ENCODE peak calls at places on chromosomes 16 and 17, in five cellular contexts. U, W, T, R and Y are unnamed samples.
A peak's percentile ranks its signal among the peaks of the same experiment; 100 is the strongest.

GRCh38 chr16:81442220-81442908 is 2.2 kb upstream of the CMIP start:
- DNase-seq in U (no peak), W (no peak), T (no peak), R (no peak), Y (no peak)

GRCh38 chr16:12519986-12520385 is 283.7 kb downstream of the CPPED1 start:
- DNase-seq in U (no peak), W (no peak), T (no peak), R (no peak), Y (no peak)

GRCh38 chr16:64089697-64090096 is 1032.2 kb downstream of the CDH11 start:
- DNase-seq in U (peak; percentile 50), W (peak; percentile 2), T (peak; percentile 66), R (peak; percentile 38), Y (peak; percentile 72)

GRCh38 chr17:69466905-69467630 is 52.6 kb downstream of the MAP2K6 start:
- DNase-seq in U (peak; percentile 12), W (no peak), T (peak; percentile 77), R (peak; percentile 22), Y (peak; percentile 99)

GRCh38 chr17:34797724-34798123 is 163.5 kb downstream of the CCT6B start:
- DNase-seq in U (peak; percentile 6), W (peak; percentile 42), T (peak; percentile 92), R (peak; percentile 47), Y (peak; percentile 91)

GRCh38 chr16:6926341-6926740 is 406.3 kb upstream of the RBFOX1 start:
- DNase-seq in U (no peak), W (no peak), T (no peak), R (no peak), Y (peak; percentile 73)

GRCh38 chr17:7004398-7005253 is 7.8 kb upstream of the RNASEK start:
- DNase-seq in U (peak; percentile 76), W (peak; percentile 69), T (peak; percentile 78), R (peak; percentile 74), Y (peak; percentile 82)

GRCh38 chr16:53695070-53695469 is 8.6 kb downstream of the RPGRIP1L start:
- DNase-seq in U (no peak), W (no peak), T (no peak), R (peak; percentile 93), Y (no peak)

GRCh38 chr17:46200200-46200599 is 7.0 kb upstream of the KANSL1 start:
- DNase-seq in U (no peak), W (no peak), T (no peak), R (no peak), Y (no peak)

GRCh38 chr16:85137323-85138072 is 25.2 kb upstream of the CIBAR2 start:
- DNase-seq in U (peak; percentile 87), W (peak; percentile 51), T (peak; percentile 25), R (peak; percentile 95), Y (no peak)

GRCh38 chr16:72094266-72094610 is 591 bp downstream of the DHX38 start:
- DNase-seq in U (no peak), W (peak; percentile 59), T (peak; percentile 62), R (peak; percentile 68), Y (peak; percentile 49)

GRCh38 chr16:138049-138417 is 440 bp downstream of the NPRL3 start:
- DNase-seq in U (no peak), W (peak; percentile 51), T (peak; percentile 81), R (peak; percentile 51), Y (peak; percentile 36)

GRCh38 chr16:12504312-12504711 is 299.4 kb downstream of the CPPED1 start:
- DNase-seq in U (no peak), W (no peak), T (no peak), R (no peak), Y (no peak)

GRCh38 chr17:48543854-48544355 is 1.0 kb downstream of the HOXB2 start:
- DNase-seq in U (no peak), W (no peak), T (no peak), R (no peak), Y (no peak)

GRCh38 chr16:23185661-23186060 is 3.1 kb downstream of the SCNN1G start:
- DNase-seq in U (no peak), W (no peak), T (no peak), R (no peak), Y (no peak)

GRCh38 chr17:7214300-7215135 is 5.1 kb downstream of the DLG4 start:
- DNase-seq in U (peak; percentile 95), W (peak; percentile 97), T (peak; percentile 100), R (peak; percentile 98), Y (peak; percentile 99)

GRCh38 chr16:27636453-27637200 is 86.7 kb downstream of the KATNIP start:
- DNase-seq in U (no peak), W (no peak), T (peak; percentile 21), R (no peak), Y (no peak)

GRCh38 chr17:63997341-63998048 is 656 bp upstream of the PRR29 start:
- DNase-seq in U (no peak), W (no peak), T (peak; percentile 1), R (peak; percentile 20), Y (peak; percentile 54)

GRCh38 chr16:80007216-80007615 is 406.7 kb upstream of the MAF start:
- DNase-seq in U (no peak), W (no peak), T (no peak), R (no peak), Y (no peak)

GRCh38 chr17:46868689-46869187 is 17.4 kb downstream of the WNT9B start:
- DNase-seq in U (no peak), W (no peak), T (no peak), R (peak; percentile 16), Y (no peak)

GRCh38 chr16:66606000-66606751 is 1.7 kb downstream of the CMTM3 start:
- DNase-seq in U (no peak), W (no peak), T (no peak), R (no peak), Y (no peak)

GRCh38 chr17:70848785-70849184 is 679.5 kb downstream of the KCNJ2 start:
- DNase-seq in U (no peak), W (no peak), T (no peak), R (peak; percentile 37), Y (no peak)

GRCh38 chr16:88454315-88455057 is 1.4 kb downstream of the ZFPM1 start:
- DNase-seq in U (no peak), W (no peak), T (peak; percentile 56), R (peak; percentile 30), Y (no peak)

GRCh38 chr17:43118679-43119615 is 6.2 kb downstream of the BRCA1 start:
- DNase-seq in U (peak; percentile 65), W (no peak), T (no peak), R (no peak), Y (no peak)

GRCh38 chr16:84277244-84277823 is 17.3 kb upstream of the WFDC1 start:
- DNase-seq in U (peak; percentile 51), W (peak; percentile 79), T (peak; percentile 84), R (peak; percentile 63), Y (peak; percentile 67)

GRCh38 chr17:60392845-60393702 is 1.1 kb upstream of the USP32 start:
- DNase-seq in U (peak; percentile 44), W (peak; percentile 61), T (peak; percentile 14), R (peak; percentile 70), Y (peak; percentile 33)

GRCh38 chr16:27495191-27495590 is 54.5 kb downstream of the GTF3C1 start:
- DNase-seq in U (no peak), W (no peak), T (no peak), R (peak; percentile 82), Y (no peak)

GRCh38 chr16:64180136-64180900 is 941.5 kb downstream of the CDH11 start:
- DNase-seq in U (no peak), W (no peak), T (no peak), R (no peak), Y (no peak)

GRCh38 chr16:29804455-29805231 is 1.7 kb upstream of the MAZ start:
- DNase-seq in U (no peak), W (peak; percentile 42), T (peak; percentile 43), R (peak; percentile 71), Y (peak; percentile 40)

DNA sequence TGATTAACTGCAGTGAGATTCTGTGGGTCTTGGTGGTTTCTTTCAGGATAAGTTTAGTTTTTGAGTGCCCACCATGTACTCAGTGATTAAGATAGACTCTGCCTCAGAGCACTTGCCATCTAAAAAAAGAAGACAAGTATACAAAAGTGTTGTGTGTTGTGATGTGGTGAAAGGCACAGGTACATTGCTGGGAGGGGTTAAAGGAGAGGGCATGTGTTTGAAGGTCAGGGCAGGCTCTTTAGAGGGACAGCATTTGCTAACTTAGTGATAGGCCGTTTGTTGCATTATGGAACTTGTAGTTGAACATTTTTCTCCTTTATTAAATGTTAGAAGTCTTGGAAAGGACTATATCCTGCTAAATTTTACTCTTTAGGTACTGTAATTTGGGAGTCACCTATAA is 26.5 kb downstream of the SF3B3 start:
- DNase-seq in U (no peak), W (no peak), T (no peak), R (no peak), Y (no peak)
- H3K9ac ChIP-seq in U (no peak overlapping the region), W (no peak overlapping the region), T (no peak overlapping the region), R (no peak overlapping the region), Y (no peak overlapping the region)

GRCh38 chr17:66714046-66715023 is 120.6 kb upstream of the CACNG5 start:
- DNase-seq in U (no peak), W (no peak), T (no peak), R (no peak), Y (no peak)

GRCh38 chr17:66713533-66714042 is 121.3 kb upstream of the CACNG5 start:
- DNase-seq in U (no peak), W (no peak), T (no peak), R (no peak), Y (no peak)

GRCh38 chr17:66711403-66711802 is 123.5 kb upstream of the CACNG5 start:
- DNase-seq in U (no peak), W (no peak), T (no peak), R (no peak), Y (no peak)

GRCh38 chr17:66711936-66712335 is 123.0 kb upstream of the CACNG5 start:
- DNase-seq in U (peak; percentile 71), W (peak; percentile 23), T (no peak), R (no peak), Y (peak; percentile 63)

GRCh38 chr17:66712453-66712852 is 122.5 kb upstream of the CACNG5 start:
- DNase-seq in U (no peak), W (no peak), T (no peak), R (no peak), Y (no peak)
- H3K4me2 ChIP-seq in U (no peak overlapping the region), W (no peak overlapping the region), T (no peak overlapping the region), R (no peak overlapping the region), Y (no peak overlapping the region)

GRCh38 chr17:16285646-16286008 is 67.6 kb downstream of the CENPV start:
- DNase-seq in U (no peak), W (no peak), T (no peak), R (no peak), Y (no peak)

GRCh38 chr17:16287563-16288027 is 65.7 kb downstream of the CENPV start:
- DNase-seq in U (peak; percentile 48), W (peak; percentile 68), T (no peak), R (peak; percentile 61), Y (no peak)

GRCh38 chr17:16286947-16287562 is 66.2 kb downstream of the CENPV start:
- DNase-seq in U (no peak), W (peak; percentile 27), T (no peak), R (peak; percentile 15), Y (no peak)

GRCh38 chr17:16283705-16284104 is 66.7 kb downstream of the PIGL start:
- DNase-seq in U (no peak), W (no peak), T (no peak), R (peak; percentile 74), Y (no peak)

GRCh38 chr17:16286009-16286946 is 67.0 kb downstream of the CENPV start:
- DNase-seq in U (peak; percentile 99), W (peak; percentile 95), T (peak; percentile 68), R (peak; percentile 98), Y (peak; percentile 94)
- H3K9ac ChIP-seq in U (peak overlapping the region; percentile 79), W (peak overlapping the region; percentile 88), T (no peak overlapping the region), R (peak overlapping the region; percentile 78), Y (peak overlapping the region; percentile 24)

GRCh38 chr17:67770539-67770938 is 52.8 kb downstream of the NOL11 start:
- DNase-seq in U (no peak), W (no peak), T (no peak), R (no peak), Y (no peak)
- H3K4me2 ChIP-seq in U (no peak overlapping the region), W (no peak overlapping the region), T (no peak overlapping the region), R (no peak overlapping the region), Y (no peak overlapping the region)